ENCODE peak calls at places on chromosomes 6 and 20, in ten cellular contexts. Y is HCT116, R is lower leg skin, G is Peyer's patch, Q is ovary, L is uterus, H is IMR-90, A is tibial nerve, D is A549, K is GM12878. T is an unnamed sample.

GRCh38 chr6:29667158-29667557 is 10.3 kb downstream of the MOG start:
- DNase-seq in Y (no peak), R (no peak), G (no peak), Q (no peak), L (no peak), H (no peak), A (no peak), D (no peak), K (no peak), T (no peak)

GRCh38 chr20:24720957-24721356 is 228.1 kb upstream of the CST7 start:
- DNase-seq in Y (no peak), R (no peak), G (no peak), Q (no peak), L (no peak), H (no peak), A (no peak), D (no peak), K (no peak), T (no peak)

GRCh38 chr6:55794136-55794812 is 81.1 kb downstream of the BMP5 start:
- DNase-seq in Y (no peak), R (no peak), G (no peak), Q (no peak), L (no peak), H (peak; percentile 70), A (no peak), D (no peak), K (no peak), T (no peak)

GRCh38 chr6:142271476-142271875 is 30.3 kb upstream of the ADGRG6 start:
- DNase-seq in Y (no peak), R (no peak), G (no peak), Q (no peak), L (no peak), H (no peak), A (no peak), D (no peak), K (no peak), T (no peak)

GRCh38 chr6:2579789-2580570 is 170.7 kb downstream of the MYLK4 start:
- DNase-seq in Y (no peak), R (no peak), G (no peak), Q (no peak), L (no peak), H (no peak), A (no peak), D (no peak), K (no peak), T (no peak)

GRCh38 chr6:33800248-33800647 is 3.6 kb downstream of the MLN start:
- DNase-seq in Y (no peak), R (no peak), G (no peak), Q (no peak), L (no peak), H (no peak), A (no peak), D (no peak), K (no peak), T (no peak)

GRCh38 chr20:36573798-36574277 is 441 bp downstream of the TGIF2 start:
- DNase-seq in Y (no peak), R (peak; percentile 90), G (peak; percentile 57), Q (peak; percentile 66), L (peak; percentile 44), H (no peak), A (no peak), D (no peak), K (no peak), T (no peak)

GRCh38 chr6:162681447-162681846 is 46.1 kb downstream of the PRKN start:
- DNase-seq in Y (no peak), R (no peak), G (no peak), Q (no peak), L (no peak), H (no peak), A (no peak), D (no peak), K (no peak), T (no peak)

GRCh38 chr6:52610745-52611355 is 34.0 kb upstream of the TRAM2 start:
- DNase-seq in Y (peak; percentile 16), R (no peak), G (no peak), Q (no peak), L (no peak), H (peak; percentile 72), A (no peak), D (no peak), K (no peak), T (no peak)

GRCh38 chr6:52834481-52834880 is 6.1 kb downstream of the GSTA5 start:
- DNase-seq in Y (no peak), R (no peak), G (no peak), Q (no peak), L (no peak), H (peak; percentile 18), A (no peak), D (no peak), K (no peak), T (no peak)

GRCh38 chr6:28794175-28795002 is 129.4 kb downstream of the TRIM27 start:
- DNase-seq in Y (no peak), R (no peak), G (no peak), Q (no peak), L (no peak), H (peak; percentile 31), A (no peak), D (peak; percentile 68), K (no peak), T (no peak)

GRCh38 chr6:99132026-99132425 is 184.3 kb upstream of the FBXL4 start:
- DNase-seq in Y (no peak), R (no peak), G (no peak), Q (no peak), L (no peak), H (no peak), A (no peak), D (no peak), K (no peak), T (no peak)

GRCh38 chr6:166678426-166678825 is 51.4 kb upstream of the RPS6KA2 start:
- DNase-seq in Y (peak; percentile 54), R (no peak), G (no peak), Q (no peak), L (no peak), H (peak; percentile 63), A (no peak), D (peak; percentile 75), K (no peak), T (no peak)

GRCh38 chr6:26383624-26384417 is 913 bp downstream of the BTN2A2 start:
- DNase-seq in Y (no peak), R (no peak), G (peak; percentile 57), Q (no peak), L (no peak), H (peak; percentile 72), A (no peak), D (peak; percentile 27), K (no peak), T (no peak)

GRCh38 chr6:109449789-109450673 is 5.5 kb downstream of the MICAL1 start:
- DNase-seq in Y (no peak), R (no peak), G (peak; percentile 50), Q (no peak), L (no peak), H (no peak), A (no peak), D (no peak), K (no peak), T (no peak)

GRCh38 chr6:29627762-29628418 is 5.1 kb downstream of the GABBR1 start:
- DNase-seq in Y (no peak), R (peak; percentile 95), G (peak; percentile 60), Q (peak; percentile 88), L (peak; percentile 85), H (peak; percentile 86), A (peak; percentile 30), D (peak; percentile 57), K (no peak), T (peak; percentile 81)

GRCh38 chr6:36245572-36246031 is 24.3 kb upstream of the PNPLA1 start:
- DNase-seq in Y (no peak), R (no peak), G (peak; percentile 64), Q (no peak), L (no peak), H (no peak), A (no peak), D (no peak), K (no peak), T (no peak)

GRCh38 chr20:37938954-37939353 is 36.0 kb downstream of the VSTM2L start:
- DNase-seq in Y (no peak), R (no peak), G (no peak), Q (no peak), L (no peak), H (no peak), A (no peak), D (no peak), K (no peak), T (no peak)

DNA sequence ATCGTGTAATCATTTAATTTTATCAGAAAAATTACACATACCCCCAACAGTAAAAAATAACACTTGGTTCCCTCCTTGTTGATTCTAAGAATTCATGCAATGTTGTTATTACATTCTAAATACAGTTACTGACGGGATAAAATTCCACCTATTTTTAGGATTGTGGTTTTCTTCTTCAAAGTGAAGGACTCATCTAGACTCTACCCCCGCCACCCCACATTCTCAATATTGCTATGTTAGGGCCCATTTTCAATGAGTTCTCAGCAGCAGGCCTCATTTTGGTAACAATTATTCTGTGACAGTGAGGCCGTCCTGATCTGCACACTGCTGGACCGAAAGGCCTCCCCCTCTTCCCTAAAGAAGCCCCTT is 43.5 kb downstream of the PREX1 start:
- DNase-seq in Y (no peak), R (no peak), G (no peak), Q (no peak), L (no peak), H (no peak), A (no peak), D (no peak), K (no peak), T (no peak)
- TF ChIP-seq POLR2A in Y (no peak), R (no peak), G (no peak), Q (no peak), L (no peak), H (no peak), A (no peak), D (no peak), K (no peak), T (no peak)

DNA sequence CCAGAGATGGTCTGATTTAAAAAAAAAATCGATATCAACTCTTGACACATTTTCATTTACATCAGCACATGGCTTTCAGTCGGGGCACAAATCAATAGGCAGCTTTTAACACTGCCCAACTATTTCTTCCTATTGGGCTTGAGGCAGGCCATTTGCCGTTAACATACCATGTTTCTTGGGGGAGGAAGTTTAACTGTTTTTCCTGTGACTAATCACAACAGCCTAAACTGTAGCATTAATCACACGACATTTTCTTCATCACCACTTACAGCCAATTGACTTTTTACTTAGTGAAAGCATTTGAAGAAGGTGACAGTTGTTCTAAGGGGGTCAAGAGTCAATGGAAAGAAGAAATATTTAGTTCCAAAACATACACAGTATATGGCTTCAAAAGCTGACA is 129.5 kb upstream of the HDAC2 start:
- DNase-seq in Y (no peak), R (no peak), G (no peak), Q (no peak), L (no peak), H (peak; percentile 59), A (no peak), D (no peak), K (no peak), T (no peak)
- TF ChIP-seq POLR2A in Y (no peak), R (no peak), G (no peak), Q (no peak), L (no peak), H (no peak), A (no peak), D (no peak), K (no peak), T (no peak)

GRCh38 chr6:4021133-4021861 is 57.6 kb downstream of the FAM217A start:
- DNase-seq in Y (peak; percentile 95), R (peak; percentile 99), G (peak; percentile 95), Q (peak; percentile 91), L (peak; percentile 92), H (peak; percentile 96), A (peak; percentile 88), D (peak; percentile 96), K (peak; percentile 83), T (peak; percentile 79)
- TF ChIP-seq POLR2A in Y (peak; percentile 94), R (peak; percentile 71), G (peak; percentile 81), Q (peak; percentile 81), L (peak; percentile 68), H (peak; percentile 86), A (peak; percentile 82), D (peak; percentile 55), K (peak; percentile 87), T (peak; percentile 61)

GRCh38 chr6:105633814-105634213 is 230.9 kb upstream of the PREP start:
- DNase-seq in Y (no peak), R (no peak), G (no peak), Q (no peak), L (no peak), H (no peak), A (no peak), D (no peak), K (no peak), T (no peak)
- TF ChIP-seq POLR2A in Y (no peak), R (no peak), G (no peak), Q (no peak), L (no peak), H (no peak), A (no peak), D (no peak), K (no peak), T (no peak)